ENCODE peak calls at places on chromosomes 4 and X, in seven cellular contexts. I, P, Z, G, W, H and Q are unnamed samples.
A peak's percentile ranks its signal among the peaks of the same experiment; 100 is the strongest.

GRCh38 chr4:36613999-36614398 is 332.6 kb downstream of the DTHD1 start:
- DNase-seq in Z (no peak), W (no peak), I (no peak), P (no peak), H (no peak), G (no peak), Q (no peak)

GRCh38 chr4:31021008-31021407 is 300.8 kb downstream of the PCDH7 start:
- DNase-seq in Z (no peak), I (no peak), G (no peak), H (no peak), P (no peak), W (no peak), Q (no peak)

GRCh38 chr4:63105839-63106238 is 1303.4 kb downstream of the TECRL start:
- DNase-seq in W (no peak), P (no peak), H (no peak), I (no peak), Z (no peak), G (no peak), Q (no peak)

GRCh38 chr4:77600521-77601451 is 4.8 kb upstream of the CXCL13 start:
- DNase-seq in W (peak; percentile 5), G (peak; percentile 18), Z (peak; percentile 21), H (peak; percentile 47), P (no peak), I (peak; percentile 43), Q (peak; percentile 23)

GRCh38 chr4:85370400-85371032 is 104.4 kb upstream of the ARHGAP24 start:
- DNase-seq in W (no peak), I (peak; percentile 29), P (peak; percentile 52), G (peak; percentile 21), H (peak; percentile 21), Z (peak; percentile 11), Q (peak; percentile 22)

GRCh38 chr4:472881-473574 is 25.9 kb downstream of the ZNF721 start:
- DNase-seq in W (no peak), I (no peak), G (no peak), P (no peak), Z (no peak), H (no peak), Q (no peak)

GRCh38 chrX:132270699-132271098 is 51.5 kb upstream of the RAP2C start:
- DNase-seq in I (no peak), P (no peak), W (no peak), H (no peak), G (peak; percentile 87), Z (peak; percentile 25), Q (no peak)

GRCh38 chrX:102650903-102651241 is 411 bp upstream of the GPRASP1 start:
- DNase-seq in G (no peak), I (no peak), H (no peak), P (no peak), W (no peak), Z (no peak), Q (no peak)

GRCh38 chr4:93199492-93199891 is 629.1 kb upstream of the ATOH1 start:
- DNase-seq in Z (no peak), W (no peak), P (peak; percentile 3), G (no peak), I (peak; percentile 72), H (peak; percentile 28), Q (no peak)

GRCh38 chr4:145231906-145232700 is 51.7 kb upstream of the OTUD4 start:
- DNase-seq in P (no peak), Z (no peak), G (no peak), W (no peak), I (no peak), H (no peak), Q (no peak)

GRCh38 chr4:168694669-168695068 is 197.8 kb downstream of the PALLD start:
- DNase-seq in G (no peak), H (no peak), I (peak; percentile 64), W (no peak), Z (no peak), P (no peak), Q (no peak)